ENCODE peak calls at places on chromosome 1, in ten cellular contexts. F, O, N, R, J, Y, Z, A, V and S are unnamed samples.

GRCh38 chr1:11828511-11828910 is 19.1 kb downstream of the NPPA start:
- DNase-seq in F (no peak), A (no peak), O (no peak), J (no peak), Z (no peak), V (no peak), Y (no peak), R (no peak), N (no peak), S (no peak)

GRCh38 chr1:242016518-242016917 is 17.6 kb upstream of the MAP1LC3C start:
- DNase-seq in R (no peak), O (no peak), F (no peak), V (no peak), J (no peak), Y (no peak), A (no peak), Z (no peak), N (no peak), S (no peak)

GRCh38 chr1:116495534-116495933 is 75.3 kb downstream of the CD58 start:
- DNase-seq in N (no peak), O (no peak), F (no peak), Z (no peak), A (no peak), R (no peak), Y (no peak), J (no peak), V (no peak), S (no peak)

GRCh38 chr1:201359873-201360210 is 17.6 kb downstream of the TNNT2 start:
- DNase-seq in Z (no peak), J (no peak), N (no peak), F (no peak), A (no peak), Y (no peak), R (no peak), O (no peak), V (no peak), S (no peak)

GRCh38 chr1:191575180-191575579 is 583.1 kb upstream of the RGS18 start:
- DNase-seq in Y (no peak), F (no peak), V (no peak), J (no peak), A (no peak), R (no peak), O (no peak), N (no peak), Z (no peak), S (no peak)

GRCh38 chr1:153357076-153357852 is 390 bp upstream of the S100A9 start:
- DNase-seq in Z (no peak), Y (no peak), R (no peak), J (peak), N (no peak), F (no peak), V (no peak), A (no peak), O (no peak), S (no peak)

GRCh38 chr1:116415699-116416533 is 42.9 kb downstream of the ATP1A1 start:
- DNase-seq in A (no peak), O (no peak), R (no peak), J (no peak), F (no peak), Y (no peak), Z (peak), N (peak), V (peak), S (no peak)

GRCh38 chr1:162094271-162094670 is 24.8 kb downstream of the NOS1AP start:
- DNase-seq in A (no peak), F (no peak), N (no peak), V (no peak), O (no peak), J (no peak), Z (no peak), R (peak), Y (no peak), S (no peak)

GRCh38 chr1:150160964-150161626 is 11.4 kb downstream of the PLEKHO1 start:
- DNase-seq in V (no peak), Y (no peak), R (no peak), F (no peak), Z (peak), N (no peak), J (no peak), A (no peak), O (no peak), S (no peak)

GRCh38 chr1:45230537-45230936 is 24.1 kb upstream of the ZSWIM5 start:
- DNase-seq in N (peak), R (no peak), O (no peak), Z (peak), V (no peak), A (no peak), F (no peak), J (no peak), Y (no peak), S (no peak)

GRCh38 chr1:212218911-212219310 is 66.3 kb upstream of the PPP2R5A start:
- DNase-seq in F (no peak), O (peak), V (no peak), N (no peak), Y (no peak), Z (no peak), A (no peak), J (no peak), R (no peak), S (no peak)

GRCh38 chr1:43951021-43951985 is 4.6 kb downstream of the IPO13 start:
- DNase-seq in F (no peak), V (no peak), O (no peak), J (no peak), N (no peak), Z (no peak), R (no peak), Y (no peak), A (no peak), S (no peak)

GRCh38 chr1:171295821-171296220 is 18.2 kb upstream of the FMO4 start:
- DNase-seq in O (no peak), J (no peak), F (no peak), N (no peak), Z (no peak), A (no peak), R (no peak), V (no peak), Y (no peak), S (no peak)

GRCh38 chr1:16236091-16236494 is 890 bp downstream of the CPLANE2 start:
- DNase-seq in Y (no peak), O (no peak), F (peak), A (no peak), V (no peak), Z (no peak), J (no peak), R (no peak), N (peak), S (no peak)